ENCODE peak calls at places on chromosomes 6 and 20, in seven cellular contexts. X is fibroblast of lung, Y is AG04450, P is IMR-90, B is GM12878, W is brain microvascular endothelial cell, Z is body of pancreas. F is an unnamed sample. For H3K27me3, the result is how much of the 10 kb centered on the place peaks cover.

GRCh38 chr20:61897401-61898295 is 168.0 kb downstream of the TAF4 start:
- DNase-seq in X (no peak), Y (no peak), P (no peak), B (no peak), W (no peak), Z (no peak), F (no peak)

GRCh38 chr6:15504040-15504491 is 158.8 kb downstream of the DTNBP1 start:
- DNase-seq in X (peak), Y (no peak), P (no peak), B (no peak), W (peak), Z (no peak), F (no peak)

GRCh38 chr6:13454286-13455221 is 32.8 kb downstream of the GFOD1 start:
- DNase-seq in X (peak), Y (peak), P (peak), B (peak), W (peak), Z (no peak), F (peak)

GRCh38 chr6:3916211-3916610 is 67.0 kb downstream of the FAM50B start:
- DNase-seq in X (no peak), Y (no peak), P (no peak), B (no peak), W (no peak), Z (no peak), F (no peak)

GRCh38 chr6:20424679-20425078 is 23.0 kb downstream of the E2F3 start:
- DNase-seq in X (peak), Y (no peak), P (no peak), B (no peak), W (no peak), Z (no peak), F (no peak)

GRCh38 chr6:116011520-116011919 is 49.2 kb downstream of the FRK start:
- DNase-seq in X (no peak), Y (no peak), P (no peak), B (peak), W (no peak), Z (no peak), F (no peak)

GRCh38 chr6:148349466-148349865 is 6.8 kb downstream of the SASH1 start:
- DNase-seq in X (no peak), Y (no peak), P (no peak), B (no peak), W (no peak), Z (no peak), F (no peak)

GRCh38 chr20:39259010-39259803 is 297.1 kb downstream of the DHX35 start:
- DNase-seq in X (no peak), Y (no peak), P (no peak), B (no peak), W (no peak), Z (no peak), F (no peak)

GRCh38 chr20:8310618-8311017 is 178.6 kb downstream of the PLCB1 start:
- DNase-seq in X (no peak), Y (no peak), P (no peak), B (no peak), W (no peak), Z (no peak), F (no peak)

GRCh38 chr6:161882196-161882595 is 608.3 kb upstream of the AGPAT4 start:
- DNase-seq in X (no peak), Y (no peak), P (no peak), B (no peak), W (no peak), Z (no peak), F (no peak)

GRCh38 chr20:57322476-57322875 is 7.1 kb upstream of the SPO11 start:
- DNase-seq in X (no peak), Y (no peak), P (no peak), B (no peak), W (no peak), Z (no peak), F (no peak)

GRCh38 chr20:2599265-2600060 is 53.0 kb upstream of the NOP56 start:
- DNase-seq in X (no peak), Y (no peak), P (no peak), B (no peak), W (no peak), Z (no peak), F (no peak)

GRCh38 chr6:19410477-19410876 is 426.7 kb upstream of the ID4 start:
- DNase-seq in X (peak), Y (peak), P (peak), B (no peak), W (peak), Z (no peak), F (no peak)

GRCh38 chr20:51749674-51750036 is 18.5 kb downstream of the ATP9A start:
- DNase-seq in X (peak), Y (no peak), P (peak), B (no peak), W (peak), Z (no peak), F (no peak)

GRCh38 chr6:41306187-41306854 is 19.8 kb upstream of the TREM1 start:
- DNase-seq in X (peak), Y (no peak), P (peak), B (no peak), W (peak), Z (peak), F (no peak)

GRCh38 chr20:50395258-50395729 is 114.9 kb upstream of the PTPN1 start:
- DNase-seq in X (peak), Y (no peak), P (peak), B (no peak), W (peak), Z (peak), F (no peak)

GRCh38 chr6:34961574-34961973 is 72.5 kb downstream of the ANKS1A start:
- DNase-seq in X (no peak), Y (no peak), P (no peak), B (no peak), W (no peak), Z (no peak), F (no peak)

GRCh38 chr20:15734054-15734453 is 839.2 kb downstream of the KIF16B start:
- DNase-seq in X (no peak), Y (no peak), P (no peak), B (no peak), W (no peak), Z (no peak), F (no peak)

GRCh38 chr20:5887386-5887785 is 62.9 kb downstream of the TRMT6 start:
- DNase-seq in X (no peak), Y (no peak), P (no peak), B (no peak), W (no peak), Z (no peak), F (no peak)
- TF ChIP-seq CTCF in X (no peak), Y (no peak), P (no peak), B (no peak), W (no peak), Z (no peak), F (no peak)

DNA sequence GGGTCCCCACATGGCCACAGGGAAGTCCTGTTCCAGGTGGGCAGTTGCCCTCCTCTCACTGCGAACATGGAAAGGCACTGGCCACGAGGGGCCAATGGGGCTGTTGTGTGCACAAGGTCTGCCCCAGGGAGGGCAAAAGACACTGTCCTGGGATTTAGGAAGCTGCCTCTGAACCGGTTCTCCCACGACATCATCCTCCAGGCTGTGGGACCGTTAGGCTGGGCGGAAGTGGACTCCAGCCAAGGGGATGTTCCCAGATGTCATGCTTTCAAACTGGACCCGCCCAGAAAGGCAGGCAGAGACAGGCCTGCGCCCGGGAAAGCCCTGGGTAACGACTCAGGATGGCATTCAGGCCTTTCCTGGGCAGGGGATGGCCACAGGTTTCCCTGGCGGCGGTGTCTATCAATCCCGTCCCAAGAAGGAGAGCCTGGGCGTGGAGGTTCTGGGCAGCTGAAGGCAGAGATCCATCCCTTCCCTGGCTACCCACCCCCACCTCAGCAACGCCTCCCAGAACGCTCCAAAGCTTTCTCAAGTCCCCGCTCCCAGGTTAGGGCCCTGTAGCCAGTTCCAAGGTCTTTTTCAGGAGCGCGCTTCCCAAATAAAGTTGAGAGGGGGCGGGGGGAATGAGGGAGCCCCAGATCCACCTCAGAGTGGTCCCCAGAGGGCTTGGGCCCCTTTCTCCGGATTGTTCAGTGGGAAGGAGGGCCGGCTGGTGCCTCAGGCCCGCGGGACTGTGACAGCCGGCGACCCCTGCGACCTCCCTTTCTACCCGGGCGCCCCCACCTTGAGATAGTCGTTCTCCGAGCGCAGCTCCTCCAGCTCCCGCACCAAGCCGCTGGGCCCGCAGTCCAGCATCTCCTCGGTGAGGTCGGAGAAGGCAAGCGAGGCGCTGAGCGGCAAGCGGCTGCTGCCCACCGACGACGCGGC is 13.8 kb upstream of the TLDC2 start:
- DNase-seq in X (peak), Y (no peak), P (peak), B (no peak), W (peak), Z (peak), F (no peak)
- H3K27ac ChIP-seq in X (peak), Y (peak), P (peak), B (no peak), W (peak), Z (peak), F (no peak)

GRCh38 chr20:42938486-42939205 is 251.1 kb downstream of the PTPRT start:
- DNase-seq in X (no peak), Y (no peak), P (no peak), B (no peak), W (no peak), Z (no peak), F (no peak)

GRCh38 chr20:42941629-42942028 is 248.1 kb downstream of the PTPRT start:
- DNase-seq in X (no peak), Y (no peak), P (no peak), B (no peak), W (no peak), Z (no peak), F (no peak)

DNA sequence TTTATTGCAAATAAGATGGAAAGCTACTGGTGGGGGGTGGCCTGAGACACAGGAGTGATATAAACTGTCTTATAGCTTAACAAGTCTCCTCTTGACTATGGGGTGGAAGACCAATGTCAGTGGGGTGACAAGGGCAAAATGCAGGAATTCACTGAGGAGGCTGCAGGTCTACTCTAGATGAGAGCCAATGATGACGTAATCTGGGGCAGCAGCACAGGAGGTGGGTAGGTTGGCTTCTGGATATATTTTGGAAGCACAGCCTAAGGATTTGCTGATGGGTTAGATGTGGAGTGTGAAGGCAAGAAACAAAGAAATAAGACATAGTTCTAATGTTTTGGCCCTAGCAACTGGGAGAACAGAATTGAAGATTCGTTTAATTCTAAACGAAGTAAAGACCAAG is 253.2 kb downstream of the PTPRT start:
- DNase-seq in X (no peak), Y (no peak), P (no peak), B (no peak), W (no peak), Z (no peak), F (no peak)
- H3K27me3 ChIP-seq in X (under half), Y (under half), P (under half), B (under half), W (under half), Z (under half), F (under half)

DNA sequence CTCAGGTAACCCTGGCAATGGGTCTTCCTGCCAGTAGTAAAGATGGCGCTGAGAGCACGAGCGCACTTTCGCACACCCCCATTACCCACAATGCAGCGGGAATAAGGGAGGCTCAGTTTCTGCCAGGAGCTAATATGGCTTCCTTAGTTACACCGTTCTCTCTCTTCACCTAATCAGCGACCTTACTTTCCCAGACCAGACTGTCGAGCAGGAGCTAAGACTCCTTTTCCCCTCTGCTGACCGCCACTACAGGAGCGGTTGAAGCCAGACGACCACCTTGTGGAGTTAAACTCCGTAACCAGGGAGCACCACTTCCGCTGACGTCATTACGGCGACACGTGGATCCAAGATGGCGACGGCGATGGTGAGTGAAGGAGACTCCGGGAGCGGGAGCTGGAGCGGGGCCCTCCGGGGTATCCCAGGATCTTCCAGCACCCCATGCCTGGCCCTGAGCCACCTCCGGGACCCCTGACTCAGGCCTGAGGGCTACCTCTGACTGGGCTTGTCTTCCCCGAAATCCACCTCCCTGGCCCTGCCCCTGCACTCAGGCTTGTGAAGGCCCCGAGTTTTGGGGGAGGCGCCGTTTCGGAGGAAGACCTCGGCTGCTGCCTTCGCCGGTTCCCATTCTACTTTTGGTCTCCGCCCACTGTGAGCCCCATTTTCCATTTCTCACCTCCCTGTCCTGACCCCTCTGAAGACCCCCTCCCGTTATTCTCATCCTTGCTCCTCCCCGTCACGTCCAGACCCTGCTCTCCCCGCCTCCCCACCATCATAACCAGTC is at the start of gene TM9SF4:
- DNase-seq in X (peak), Y (peak), P (peak), B (peak), W (peak), Z (peak), F (peak)
- TF ChIP-seq CTCF in X (no peak), Y (no peak), P (no peak), B (no peak), W (no peak), Z (no peak), F (no peak)

GRCh38 chr20:23641936-23642751 is 4.4 kb upstream of the CST3 start:
- DNase-seq in X (peak), Y (peak), P (peak), B (no peak), W (peak), Z (no peak), F (no peak)
- H3K27ac ChIP-seq in X (no peak), Y (peak), P (peak), B (no peak), W (no peak), Z (no peak), F (no peak)

GRCh38 chr20:63027425-63028389 is 20.9 kb upstream of the BHLHE23 start:
- DNase-seq in X (no peak), Y (no peak), P (no peak), B (no peak), W (no peak), Z (no peak), F (no peak)

GRCh38 chr20:63028461-63028921 is 21.7 kb upstream of the BHLHE23 start:
- DNase-seq in X (no peak), Y (no peak), P (no peak), B (no peak), W (no peak), Z (no peak), F (no peak)

GRCh38 chr20:63024573-63025392 is 18.0 kb upstream of the BHLHE23 start:
- DNase-seq in X (no peak), Y (no peak), P (no peak), B (no peak), W (no peak), Z (no peak), F (no peak)

GRCh38 chr20:63025534-63026331 is 19.0 kb upstream of the BHLHE23 start:
- DNase-seq in X (no peak), Y (no peak), P (peak), B (no peak), W (peak), Z (no peak), F (no peak)

GRCh38 chr20:63026582-63027424 is 20.0 kb upstream of the BHLHE23 start:
- DNase-seq in X (no peak), Y (no peak), P (no peak), B (no peak), W (no peak), Z (no peak), F (no peak)
- H3K27me3 ChIP-seq in X (under half), Y (half or more), P (half or more), B (under half), W (half or more), Z (under half), F (under half)

GRCh38 chr6:77448546-77448945 is 14.7 kb downstream of the HTR1B start:
- DNase-seq in X (no peak), Y (no peak), P (peak), B (no peak), W (no peak), Z (no peak), F (no peak)

GRCh38 chr6:77447254-77447653 is 16.0 kb downstream of the HTR1B start:
- DNase-seq in X (no peak), Y (no peak), P (peak), B (no peak), W (no peak), Z (no peak), F (no peak)

GRCh38 chr6:77454386-77454785 is 8.9 kb downstream of the HTR1B start:
- DNase-seq in X (no peak), Y (no peak), P (peak), B (no peak), W (no peak), Z (no peak), F (no peak)

GRCh38 chr6:77451466-77451865 is 11.8 kb downstream of the HTR1B start:
- DNase-seq in X (no peak), Y (no peak), P (no peak), B (no peak), W (no peak), Z (no peak), F (no peak)

GRCh38 chr6:77450924-77451323 is 12.4 kb downstream of the HTR1B start:
- DNase-seq in X (peak), Y (no peak), P (peak), B (no peak), W (no peak), Z (no peak), F (no peak)
- TF ChIP-seq CTCF in X (peak), Y (peak), P (peak), B (no peak), W (peak), Z (no peak), F (no peak)